ENCODE peak calls at places on chromosomes 16 and 17, in eight cellular contexts. P is RWPE1, T is testis, R is progenitor cell of endocrine pancreas, Q is IMR-90, S is AG04450, L is heart left ventricle, E is psoas muscle. Y is an unnamed sample.

GRCh38 chr17:8080799-8081219 is 6.7 kb downstream of the ALOX12B start:
- DNase-seq in S (no peak), T (no peak), R (no peak), Q (no peak), L (no peak), E (no peak), P (no peak), Y (no peak)

GRCh38 chr17:73584987-73585386 is 59.3 kb downstream of the SDK2 start:
- DNase-seq in Q (no peak), R (no peak), T (no peak), E (no peak), L (no peak), P (no peak), S (no peak), Y (no peak)

GRCh38 chr16:50932348-50932916 is 190.5 kb downstream of the CYLD start:
- DNase-seq in S (no peak), E (no peak), R (no peak), T (no peak), P (no peak), Q (no peak), L (no peak), Y (no peak)

GRCh38 chr16:59370717-59371116 is 636.6 kb upstream of the GOT2 start:
- DNase-seq in L (no peak), E (no peak), Q (no peak), T (no peak), P (no peak), R (no peak), S (no peak), Y (no peak)

GRCh38 chr17:40115101-40115436 is 6.7 kb upstream of the MSL1 start:
- DNase-seq in L (no peak), R (no peak), Q (no peak), P (no peak), E (no peak), T (no peak), S (no peak), Y (no peak)

GRCh38 chr17:57327176-57327970 is 71.0 kb downstream of the MSI2 start:
- DNase-seq in T (no peak), L (no peak), P (no peak), Q (no peak), R (no peak), E (no peak), S (no peak), Y (no peak)

GRCh38 chr17:81428121-81428515 is 32.9 kb downstream of the BAHCC1 start:
- DNase-seq in T (no peak), R (no peak), S (no peak), Q (no peak), P (no peak), E (peak), L (no peak), Y (no peak)

GRCh38 chr16:81842564-81843242 is 63.6 kb downstream of the PLCG2 start:
- DNase-seq in S (no peak), L (no peak), R (no peak), P (no peak), T (no peak), Q (no peak), E (no peak), Y (no peak)

GRCh38 chr17:13931752-13932477 is 137.4 kb upstream of the COX10 start:
- DNase-seq in E (peak), P (peak), S (no peak), L (peak), Q (peak), R (no peak), T (peak), Y (no peak)

GRCh38 chr16:81738831-81739496 is 40.1 kb upstream of the PLCG2 start:
- DNase-seq in P (no peak), S (no peak), T (peak), R (no peak), E (peak), L (peak), Q (no peak), Y (no peak)

GRCh38 chr17:77145635-77146632 is 5.2 kb downstream of the SEC14L1 start:
- DNase-seq in Q (peak), P (no peak), S (no peak), T (peak), R (no peak), E (peak), L (peak), Y (no peak)

GRCh38 chr16:50615891-50616290 is 65.2 kb downstream of the SNX20 start:
- DNase-seq in Q (no peak), E (no peak), T (no peak), S (no peak), R (no peak), P (no peak), L (no peak), Y (no peak)

GRCh38 chr16:14172200-14172805 is 101.2 kb downstream of the MRTFB start:
- DNase-seq in E (no peak), L (no peak), Q (peak), R (no peak), S (peak), P (no peak), T (no peak), Y (no peak)

GRCh38 chr17:41793749-41794602 is 7.5 kb upstream of the JUP start:
- DNase-seq in Q (peak), L (no peak), E (no peak), T (no peak), S (no peak), R (no peak), P (no peak), Y (no peak)

GRCh38 chr16:16861546-16861945 is 482.6 kb downstream of the NPIPA7 start:
- DNase-seq in T (peak), S (peak), R (peak), P (peak), L (peak), Q (peak), E (no peak), Y (no peak)

GRCh38 chr16:25033852-25034251 is 18.7 kb upstream of the ARHGAP17 start:
- DNase-seq in S (no peak), R (no peak), P (no peak), Q (peak), T (no peak), E (no peak), L (no peak), Y (no peak)

GRCh38 chr17:53168413-53168812 is 654.3 kb upstream of the KIF2B start:
- DNase-seq in S (no peak), L (no peak), Q (no peak), R (no peak), T (no peak), P (no peak), E (no peak), Y (no peak)

GRCh38 chr16:82741073-82741615 is 114.4 kb downstream of the CDH13 start:
- DNase-seq in E (no peak), L (no peak), Q (peak), T (no peak), S (no peak), R (no peak), P (no peak), Y (no peak)

GRCh38 chr16:62760398-62760797 is 724.2 kb upstream of the CDH8 start:
- DNase-seq in E (no peak), Q (no peak), L (no peak), S (no peak), R (no peak), P (no peak), T (no peak), Y (no peak)

GRCh38 chr17:78974635-78975591 is 4.8 kb downstream of the LGALS3BP start:
- DNase-seq in R (no peak), T (peak), L (no peak), E (peak), P (peak), Q (peak), S (peak), Y (no peak)

GRCh38 chr17:65629234-65629690 is 67.8 kb upstream of the AXIN2 start:
- DNase-seq in E (no peak), R (no peak), P (no peak), S (no peak), L (no peak), Q (peak), T (no peak), Y (no peak)

GRCh38 chr17:44589316-44590071 is 32.2 kb downstream of the FZD2 start:
- DNase-seq in R (no peak), P (no peak), L (no peak), Q (peak), S (no peak), E (no peak), T (no peak), Y (no peak)

DNA sequence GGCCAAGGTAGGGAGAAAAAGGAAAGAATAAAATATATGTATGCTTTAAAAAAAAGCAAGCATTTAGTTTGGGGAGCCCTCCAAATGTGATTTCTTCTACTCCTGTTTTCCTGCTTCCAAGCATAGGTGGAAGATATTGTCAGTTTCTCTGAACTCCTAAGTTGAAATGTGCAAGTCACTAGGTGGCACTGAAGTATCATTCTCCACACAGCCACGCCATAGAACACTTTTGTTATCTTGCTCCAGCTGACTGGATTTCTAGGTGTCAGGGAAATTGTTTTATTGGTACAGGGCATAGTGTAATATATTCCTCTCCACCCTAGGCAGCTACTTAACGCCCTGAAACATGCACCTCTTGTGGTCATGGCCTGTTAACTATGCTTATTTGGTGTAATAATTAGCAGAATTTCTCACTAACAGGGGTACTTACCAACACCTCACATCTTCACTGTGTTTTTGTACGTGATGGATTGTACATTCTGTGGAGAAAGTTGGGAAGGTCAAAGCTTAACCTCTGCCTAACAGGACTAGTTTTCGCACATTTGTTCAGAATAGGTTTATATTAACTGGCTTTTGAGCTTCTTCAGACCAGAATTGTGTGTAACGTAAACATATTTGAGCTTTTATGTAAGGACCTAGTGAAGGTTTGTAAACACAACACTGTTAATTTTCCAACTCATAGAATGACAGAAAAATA is 69.3 kb downstream of the FTO start:
- DNase-seq in R (no peak), Q (peak), L (peak), E (no peak), S (peak), P (peak), T (peak), Y (no peak)
- TF ChIP-seq CTCF in R (peak), Q (peak), L (peak), E (peak), S (peak), P (peak), T (no peak), Y (peak)

DNA sequence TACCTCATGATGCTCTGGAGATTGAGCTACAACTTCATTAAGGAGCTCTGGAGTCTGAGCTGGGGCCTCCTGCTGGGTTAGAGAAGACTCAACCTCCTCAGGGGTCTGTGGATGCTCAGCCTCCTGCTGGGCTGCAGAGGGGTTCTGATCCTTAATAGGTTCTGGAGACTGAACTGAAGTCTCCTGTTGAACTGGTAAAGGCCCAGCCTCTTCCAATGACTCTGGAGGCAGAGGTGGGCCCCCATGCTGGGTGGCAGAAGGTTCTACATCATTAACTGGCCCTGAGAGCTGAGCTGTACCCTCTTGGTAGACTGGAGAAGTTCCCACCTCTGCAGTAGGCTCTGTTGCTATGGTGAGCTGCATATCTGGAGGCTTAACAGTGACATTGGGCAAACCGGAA is 48.1 kb upstream of the TMEM97 start:
- DNase-seq in L (no peak), Q (no peak), S (no peak), T (no peak), R (no peak), P (no peak), E (no peak), Y (no peak)
- TF ChIP-seq CTCF in L (no peak), Q (no peak), S (no peak), T (no peak), R (no peak), P (no peak), E (no peak), Y (no peak)

GRCh38 chr17:17606416-17607000 is 15.0 kb upstream of the PEMT start:
- DNase-seq in Q (no peak), E (peak), T (no peak), L (no peak), P (no peak), R (no peak), S (no peak), Y (no peak)

GRCh38 chr17:17612085-17613022 is 20.8 kb upstream of the PEMT start:
- DNase-seq in E (no peak), P (no peak), Q (no peak), T (no peak), R (no peak), L (no peak), S (no peak), Y (no peak)

GRCh38 chr17:17605747-17606083 is 14.2 kb upstream of the PEMT start:
- DNase-seq in R (no peak), S (peak), Q (peak), T (no peak), E (no peak), P (no peak), L (no peak), Y (no peak)

GRCh38 chr17:17605083-17605746 is 13.7 kb upstream of the PEMT start:
- DNase-seq in P (no peak), R (no peak), E (no peak), T (no peak), L (no peak), Q (no peak), S (no peak), Y (no peak)

GRCh38 chr17:17609121-17609520 is 17.6 kb upstream of the PEMT start:
- DNase-seq in P (peak), E (peak), L (no peak), S (no peak), R (no peak), T (no peak), Q (no peak), Y (no peak)
- TF ChIP-seq CTCF in P (no peak), E (no peak), L (no peak), S (no peak), R (no peak), T (no peak), Q (no peak), Y (no peak)

GRCh38 chr17:51731941-51732722 is 426.4 kb downstream of the CA10 start:
- DNase-seq in S (no peak), L (no peak), T (no peak), R (no peak), Q (no peak), E (no peak), P (no peak), Y (no peak)

GRCh38 chr17:51739245-51739886 is 419.1 kb downstream of the CA10 start:
- DNase-seq in Q (no peak), L (no peak), R (no peak), P (no peak), T (no peak), E (no peak), S (no peak), Y (no peak)

GRCh38 chr17:51734976-51735375 is 423.5 kb downstream of the CA10 start:
- DNase-seq in E (no peak), R (no peak), P (no peak), L (no peak), T (no peak), S (no peak), Q (no peak), Y (no peak)

GRCh38 chr17:51733166-51733565 is 425.3 kb downstream of the CA10 start:
- DNase-seq in E (no peak), R (no peak), Q (no peak), S (no peak), L (no peak), T (no peak), P (no peak), Y (no peak)

DNA sequence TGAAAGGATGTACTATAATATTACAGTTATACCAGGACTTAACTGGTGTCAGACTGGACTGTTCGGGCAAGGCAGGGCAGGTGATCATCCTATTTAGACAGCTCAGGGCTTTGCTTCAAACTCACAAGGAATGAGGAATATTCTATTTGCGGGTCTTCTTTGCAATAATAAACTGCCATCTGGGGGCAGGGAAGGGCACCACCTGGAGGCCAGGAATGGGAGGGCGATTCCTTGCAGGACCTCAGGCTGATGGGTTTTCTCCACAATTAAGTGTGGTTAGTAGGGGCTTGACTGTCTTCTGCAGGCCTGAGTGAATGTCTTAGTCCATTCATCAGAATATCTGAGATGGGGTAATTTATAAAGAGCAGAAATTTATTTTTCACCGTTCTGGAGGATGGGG is 424.1 kb downstream of the CA10 start:
- DNase-seq in S (no peak), Q (no peak), T (peak), R (no peak), P (peak), L (peak), E (no peak), Y (no peak)
- TF ChIP-seq CTCF in S (no peak), Q (no peak), T (no peak), R (peak), P (no peak), L (peak), E (no peak), Y (peak)